ENCODE peak calls at places on chromosomes 7 and 10, in four cellular contexts. One of them, this sample, is unnamed.

GRCh38 chr10:103800789-103801540 is 54.4 kb downstream of the SH3PXD2A start:
- DNase-seq in heart right ventricle: no peak
- DNase-seq in lower lobe of right lung: no peak
- DNase-seq in lung: no peak
- DNase-seq in this sample: no peak

GRCh38 chr7:24737281-24737680 is 20.0 kb downstream of the GSDME start:
- DNase-seq in heart right ventricle: no peak
- DNase-seq in lower lobe of right lung: no peak
- DNase-seq in lung: no peak
- DNase-seq in this sample: no peak

GRCh38 chr7:98869001-98869373 is 827 bp downstream of the TMEM130 start:
- DNase-seq in heart right ventricle: no peak
- DNase-seq in lower lobe of right lung: no peak
- DNase-seq in lung: no peak
- DNase-seq in this sample: no peak

GRCh38 chr7:115208710-115209540 is 287.0 kb downstream of the MDFIC start:
- DNase-seq in heart right ventricle: no peak
- DNase-seq in lower lobe of right lung: no peak
- DNase-seq in lung: no peak
- DNase-seq in this sample: no peak

GRCh38 chr7:3318874-3319273 is 17.8 kb downstream of the SDK1 start:
- DNase-seq in heart right ventricle: no peak
- DNase-seq in lower lobe of right lung: no peak
- DNase-seq in lung: no peak
- DNase-seq in this sample: no peak

GRCh38 chr10:16950686-16951681 is 133.8 kb upstream of the RSU1 start:
- DNase-seq in heart right ventricle: no peak
- DNase-seq in lower lobe of right lung: no peak
- DNase-seq in lung: no peak
- DNase-seq in this sample: no peak

GRCh38 chr10:131437556-131438465 is 126.3 kb upstream of the TCERG1L start:
- DNase-seq in heart right ventricle: no peak
- DNase-seq in lower lobe of right lung: no peak
- DNase-seq in lung: no peak
- DNase-seq in this sample: no peak

GRCh38 chr10:74854610-74855009 is 28.2 kb downstream of the KAT6B start:
- DNase-seq in heart right ventricle: no peak
- DNase-seq in lower lobe of right lung: no peak
- DNase-seq in lung: no peak
- DNase-seq in this sample: no peak

GRCh38 chr10:129799942-129800341 is 164.1 kb downstream of the EBF3 start:
- DNase-seq in heart right ventricle: no peak
- DNase-seq in lower lobe of right lung: no peak
- DNase-seq in lung: no peak
- DNase-seq in this sample: no peak

GRCh38 chr7:83060218-83060617 is 102.5 kb downstream of the PCLO start:
- DNase-seq in heart right ventricle: peak; percentile 4
- DNase-seq in lower lobe of right lung: no peak
- DNase-seq in lung: no peak
- DNase-seq in this sample: no peak

GRCh38 chr10:59870152-59870551 is 36.2 kb downstream of the CCDC6 start:
- DNase-seq in heart right ventricle: no peak
- DNase-seq in lower lobe of right lung: no peak
- DNase-seq in lung: no peak
- DNase-seq in this sample: no peak

GRCh38 chr10:29646238-29646902 is 11.6 kb upstream of the SVIL start:
- DNase-seq in heart right ventricle: no peak
- DNase-seq in lower lobe of right lung: no peak
- DNase-seq in lung: no peak
- DNase-seq in this sample: peak; percentile 74

GRCh38 chr7:16660702-16661464 is 14.9 kb downstream of the BZW2 start:
- DNase-seq in heart right ventricle: no peak
- DNase-seq in lower lobe of right lung: no peak
- DNase-seq in lung: no peak
- DNase-seq in this sample: no peak

GRCh38 chr10:25682203-25682950 is 251.7 kb upstream of the MYO3A start:
- DNase-seq in heart right ventricle: peak; percentile 52
- DNase-seq in lower lobe of right lung: no peak
- DNase-seq in lung: no peak
- DNase-seq in this sample: no peak

GRCh38 chr7:84060760-84061261 is 133.8 kb downstream of the SEMA3A start:
- DNase-seq in heart right ventricle: no peak
- DNase-seq in lower lobe of right lung: no peak
- DNase-seq in lung: no peak
- DNase-seq in this sample: no peak

GRCh38 chr7:30301751-30302150 is 17.4 kb downstream of the ZNRF2 start:
- DNase-seq in heart right ventricle: no peak
- DNase-seq in lower lobe of right lung: no peak
- DNase-seq in lung: no peak
- DNase-seq in this sample: no peak

GRCh38 chr10:48606530-48607355 is 1.9 kb upstream of the ARHGAP22 start:
- DNase-seq in heart right ventricle: peak; percentile 41
- DNase-seq in lower lobe of right lung: no peak
- DNase-seq in lung: peak; percentile 34
- DNase-seq in this sample: peak; percentile 82

GRCh38 chr7:96380111-96380512 is 58.2 kb upstream of the SLC25A13 start:
- DNase-seq in heart right ventricle: peak; percentile 4
- DNase-seq in lower lobe of right lung: no peak
- DNase-seq in lung: no peak
- DNase-seq in this sample: no peak

GRCh38 chr10:13971586-13972475 is 358.9 kb downstream of the FRMD4A start:
- DNase-seq in heart right ventricle: no peak
- DNase-seq in lower lobe of right lung: no peak
- DNase-seq in lung: no peak
- DNase-seq in this sample: no peak

DNA sequence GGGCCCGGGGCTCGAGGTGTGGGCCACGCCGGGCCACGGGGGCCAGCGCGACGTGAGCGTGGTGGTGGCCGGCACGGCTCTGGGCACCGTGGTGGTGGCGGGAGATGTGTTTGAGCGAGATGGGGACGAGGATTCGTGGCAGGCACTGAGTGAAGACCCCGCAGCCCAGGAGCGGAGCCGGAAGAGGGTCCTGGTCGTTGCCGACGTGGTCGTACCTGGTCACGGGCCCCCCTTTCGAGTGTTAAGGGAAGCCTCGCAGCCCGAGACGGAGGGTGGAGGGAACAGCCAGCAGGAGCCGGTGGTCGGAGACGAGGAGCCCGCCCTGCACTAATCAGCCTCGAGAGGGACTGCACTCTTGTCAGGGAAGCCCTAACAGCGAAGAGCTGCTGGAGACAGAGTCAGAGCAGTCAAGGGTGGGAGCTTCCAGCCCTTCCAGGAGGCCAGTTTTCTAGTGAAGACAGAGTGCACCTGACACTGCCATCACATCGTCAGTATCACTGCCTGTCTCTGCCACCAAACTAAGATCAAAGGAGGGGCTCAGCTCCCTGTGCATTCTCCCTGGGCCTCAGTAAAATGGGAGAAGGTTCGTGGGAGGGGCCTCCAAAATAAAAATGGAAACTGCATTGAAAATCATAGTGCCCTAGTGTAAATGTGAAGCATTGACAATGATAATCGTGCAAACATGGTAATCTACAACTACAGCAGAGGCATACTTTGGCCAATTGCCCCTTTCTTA is 1.3 kb downstream of the MBLAC1 start:
- DNase-seq in heart right ventricle: no peak
- DNase-seq in lower lobe of right lung: no peak
- DNase-seq in lung: no peak
- DNase-seq in this sample: no peak
- H3K4me1 ChIP-seq in heart right ventricle: peaks cover 43% of the 10 kb centered on the region
- H3K4me1 ChIP-seq in lower lobe of right lung: peaks cover 36% of the 10 kb centered on the region
- H3K4me1 ChIP-seq in lung: no peaks in the 10 kb centered on the region
- H3K4me1 ChIP-seq in this sample: peaks cover 29% of the 10 kb centered on the region

GRCh38 chr10:11437391-11438241 is 173.8 kb downstream of the USP6NL start:
- DNase-seq in heart right ventricle: no peak
- DNase-seq in lower lobe of right lung: no peak
- DNase-seq in lung: no peak
- DNase-seq in this sample: no peak
- TF ChIP-seq CTCF in heart right ventricle: no peak
- TF ChIP-seq CTCF in lower lobe of right lung: no peak
- TF ChIP-seq CTCF in lung: no peak
- TF ChIP-seq CTCF in this sample: no peak

GRCh38 chr7:149141893-149142292 is 5.4 kb upstream of the ZNF398 start:
- DNase-seq in heart right ventricle: no peak
- DNase-seq in lower lobe of right lung: no peak
- DNase-seq in lung: no peak
- DNase-seq in this sample: no peak

GRCh38 chr7:149144996-149145850 is 2.0 kb upstream of the ZNF398 start:
- DNase-seq in heart right ventricle: no peak
- DNase-seq in lower lobe of right lung: no peak
- DNase-seq in lung: no peak
- DNase-seq in this sample: no peak

GRCh38 chr7:149136118-149136517 is 10.0 kb upstream of the ZNF425 start:
- DNase-seq in heart right ventricle: no peak
- DNase-seq in lower lobe of right lung: no peak
- DNase-seq in lung: no peak
- DNase-seq in this sample: no peak

DNA sequence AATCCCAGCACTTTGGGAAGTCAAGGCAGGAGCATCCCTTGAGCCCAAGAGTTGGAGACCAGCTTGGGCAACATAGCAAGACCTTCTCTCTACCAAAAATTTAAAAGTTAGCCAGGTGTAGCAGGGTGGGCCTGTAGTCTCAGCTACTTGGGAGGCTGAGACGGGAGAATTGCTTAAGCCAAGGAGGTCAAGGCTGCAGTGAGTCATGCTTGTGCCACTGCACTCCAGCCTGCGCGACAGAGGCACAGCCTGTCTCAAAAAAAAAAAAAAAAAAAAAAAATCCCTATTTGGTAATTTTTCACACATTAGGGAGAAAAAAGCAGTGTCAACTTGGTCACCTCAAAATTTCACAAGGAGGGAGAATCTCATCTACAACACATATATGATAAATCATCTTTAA is 6.5 kb upstream of the ZNF398 start:
- DNase-seq in heart right ventricle: no peak
- DNase-seq in lower lobe of right lung: no peak
- DNase-seq in lung: no peak
- DNase-seq in this sample: no peak
- H3K4me1 ChIP-seq in heart right ventricle: peaks cover 3% of the 10 kb centered on the region
- H3K4me1 ChIP-seq in lower lobe of right lung: no peaks in the 10 kb centered on the region
- H3K4me1 ChIP-seq in lung: no peaks in the 10 kb centered on the region
- H3K4me1 ChIP-seq in this sample: no peaks in the 10 kb centered on the region

GRCh38 chr7:128740996-128741395 is 1.8 kb downstream of the CALU start:
- DNase-seq in heart right ventricle: peak; percentile 30
- DNase-seq in lower lobe of right lung: no peak
- DNase-seq in lung: no peak
- DNase-seq in this sample: no peak

GRCh38 chr7:128738570-128739047 is 550 bp upstream of the CALU start:
- DNase-seq in heart right ventricle: peak; percentile 8
- DNase-seq in lower lobe of right lung: no peak
- DNase-seq in lung: no peak
- DNase-seq in this sample: peak; percentile 40

GRCh38 chr7:128737867-128738390 is 1.2 kb upstream of the CALU start:
- DNase-seq in heart right ventricle: no peak
- DNase-seq in lower lobe of right lung: no peak
- DNase-seq in lung: no peak
- DNase-seq in this sample: no peak

GRCh38 chr7:128739990-128740682 is 977 bp downstream of the CALU start:
- DNase-seq in heart right ventricle: no peak
- DNase-seq in lower lobe of right lung: no peak
- DNase-seq in lung: no peak
- DNase-seq in this sample: no peak

GRCh38 chr7:128739048-128739962 is at the start of gene CALU:
- DNase-seq in heart right ventricle: peak; percentile 97
- DNase-seq in lower lobe of right lung: peak; percentile 97
- DNase-seq in lung: peak; percentile 97
- DNase-seq in this sample: peak; percentile 96
- TF ChIP-seq CTCF in heart right ventricle: no peak
- TF ChIP-seq CTCF in lower lobe of right lung: no peak
- TF ChIP-seq CTCF in lung: no peak
- TF ChIP-seq CTCF in this sample: no peak

GRCh38 chr10:110074986-110075664 is 67.3 kb downstream of the ADD3 start:
- DNase-seq in heart right ventricle: no peak
- DNase-seq in lower lobe of right lung: no peak
- DNase-seq in lung: no peak
- DNase-seq in this sample: no peak
- H3K4me1 ChIP-seq in heart right ventricle: peaks cover 96% of the 10 kb centered on the region
- H3K4me1 ChIP-seq in lower lobe of right lung: peaks cover 73% of the 10 kb centered on the region
- H3K4me1 ChIP-seq in lung: peaks cover 44% of the 10 kb centered on the region
- H3K4me1 ChIP-seq in this sample: peaks cover 74% of the 10 kb centered on the region

GRCh38 chr7:142894112-142894835 is 8.7 kb upstream of the TRPV6 start:
- DNase-seq in heart right ventricle: no peak
- DNase-seq in lower lobe of right lung: no peak
- DNase-seq in lung: no peak
- DNase-seq in this sample: no peak
- TF ChIP-seq CTCF in heart right ventricle: no peak
- TF ChIP-seq CTCF in lower lobe of right lung: no peak
- TF ChIP-seq CTCF in lung: no peak
- TF ChIP-seq CTCF in this sample: no peak

DNA sequence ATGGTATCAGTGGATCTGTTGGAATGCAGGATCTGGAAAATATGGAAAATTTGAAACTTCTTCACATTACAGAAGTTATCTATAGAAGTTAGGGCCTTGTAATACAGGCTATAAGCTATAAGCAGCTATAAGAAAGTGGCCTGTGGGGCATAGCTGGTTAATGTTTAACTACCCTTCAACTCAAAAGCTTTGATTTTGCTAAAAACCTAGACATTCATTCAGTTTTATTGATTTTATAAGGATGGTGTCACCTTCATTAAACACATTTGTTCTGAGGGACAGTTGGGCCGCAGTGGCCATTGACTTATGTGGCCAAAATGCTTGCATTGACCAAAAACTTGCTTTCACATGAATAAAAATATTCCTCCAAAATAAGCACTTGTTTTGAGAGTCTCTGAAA is 13.1 kb upstream of the AKR1C3 start:
- DNase-seq in heart right ventricle: no peak
- DNase-seq in lower lobe of right lung: no peak
- DNase-seq in lung: no peak
- DNase-seq in this sample: no peak
- H3K4me1 ChIP-seq in heart right ventricle: no peaks in the 10 kb centered on the region
- H3K4me1 ChIP-seq in lower lobe of right lung: no peaks in the 10 kb centered on the region
- H3K4me1 ChIP-seq in lung: no peaks in the 10 kb centered on the region
- H3K4me1 ChIP-seq in this sample: peaks cover 15% of the 10 kb centered on the region